ENCODE peak calls at places on chromosomes 6 and 20, in eight cellular contexts. One of them, this sample, is unnamed.

GRCh38 chr20:33437141-33437911 is 6.2 kb downstream of the SNTA1 start:
- DNase-seq in activated T-helper 1 cell treated with Interleukin-2 at 50 U/mL for 16 hours: no peak
- DNase-seq in AG08395: peak
- DNase-seq in tibial artery: peak
- DNase-seq in lung: no peak
- DNase-seq in stimulated activated CD4-positive, alpha-beta T cell treated with anti-CD3 and anti-CD28 coated beads, Interleukin-2, amount 100 ng/mL, for 24 hours: no peak
- DNase-seq in fibroblast of mammary gland: peak
- DNase-seq in COR-L47: no peak
- DNase-seq in this sample: no peak

GRCh38 chr6:119717942-119718341 is 368.4 kb upstream of the MAN1A1 start:
- DNase-seq in tibial artery: no peak
- DNase-seq in lung: no peak
- DNase-seq in AG08395: no peak
- DNase-seq in activated T-helper 1 cell treated with Interleukin-2 at 50 U/mL for 16 hours: no peak
- DNase-seq in stimulated activated CD4-positive, alpha-beta T cell treated with anti-CD3 and anti-CD28 coated beads, Interleukin-2, amount 100 ng/mL, for 24 hours: no peak
- DNase-seq in fibroblast of mammary gland: no peak
- DNase-seq in COR-L47: no peak
- DNase-seq in this sample: no peak

GRCh38 chr6:135640449-135641111 is 143.0 kb upstream of the AHI1 start:
- DNase-seq in activated T-helper 1 cell treated with Interleukin-2 at 50 U/mL for 16 hours: no peak
- DNase-seq in AG08395: no peak
- DNase-seq in lung: no peak
- DNase-seq in stimulated activated CD4-positive, alpha-beta T cell treated with anti-CD3 and anti-CD28 coated beads, Interleukin-2, amount 100 ng/mL, for 24 hours: no peak
- DNase-seq in tibial artery: no peak
- DNase-seq in COR-L47: no peak
- DNase-seq in fibroblast of mammary gland: peak
- DNase-seq in this sample: no peak

GRCh38 chr6:169315830-169316614 is 62.4 kb upstream of the THBS2 start:
- DNase-seq in activated T-helper 1 cell treated with Interleukin-2 at 50 U/mL for 16 hours: no peak
- DNase-seq in lung: no peak
- DNase-seq in tibial artery: no peak
- DNase-seq in COR-L47: no peak
- DNase-seq in fibroblast of mammary gland: no peak
- DNase-seq in AG08395: no peak
- DNase-seq in stimulated activated CD4-positive, alpha-beta T cell treated with anti-CD3 and anti-CD28 coated beads, Interleukin-2, amount 100 ng/mL, for 24 hours: no peak
- DNase-seq in this sample: no peak

GRCh38 chr6:169292340-169293124 is 38.9 kb upstream of the THBS2 start:
- DNase-seq in lung: no peak
- DNase-seq in stimulated activated CD4-positive, alpha-beta T cell treated with anti-CD3 and anti-CD28 coated beads, Interleukin-2, amount 100 ng/mL, for 24 hours: no peak
- DNase-seq in fibroblast of mammary gland: peak
- DNase-seq in AG08395: peak
- DNase-seq in tibial artery: no peak
- DNase-seq in COR-L47: no peak
- DNase-seq in activated T-helper 1 cell treated with Interleukin-2 at 50 U/mL for 16 hours: no peak
- DNase-seq in this sample: peak

GRCh38 chr6:135488023-135488422 is 9.5 kb downstream of the AHI1 start:
- DNase-seq in COR-L47: no peak
- DNase-seq in stimulated activated CD4-positive, alpha-beta T cell treated with anti-CD3 and anti-CD28 coated beads, Interleukin-2, amount 100 ng/mL, for 24 hours: no peak
- DNase-seq in fibroblast of mammary gland: peak
- DNase-seq in AG08395: peak
- DNase-seq in lung: no peak
- DNase-seq in activated T-helper 1 cell treated with Interleukin-2 at 50 U/mL for 16 hours: no peak
- DNase-seq in tibial artery: no peak
- DNase-seq in this sample: no peak

GRCh38 chr6:135088818-135089809 is 34.5 kb upstream of the HBS1L start:
- DNase-seq in lung: no peak
- DNase-seq in fibroblast of mammary gland: peak
- DNase-seq in stimulated activated CD4-positive, alpha-beta T cell treated with anti-CD3 and anti-CD28 coated beads, Interleukin-2, amount 100 ng/mL, for 24 hours: peak
- DNase-seq in tibial artery: no peak
- DNase-seq in activated T-helper 1 cell treated with Interleukin-2 at 50 U/mL for 16 hours: no peak
- DNase-seq in AG08395: peak
- DNase-seq in COR-L47: no peak
- DNase-seq in this sample: no peak

GRCh38 chr6:15166121-15166520 is 79.7 kb upstream of the JARID2 start:
- DNase-seq in stimulated activated CD4-positive, alpha-beta T cell treated with anti-CD3 and anti-CD28 coated beads, Interleukin-2, amount 100 ng/mL, for 24 hours: no peak
- DNase-seq in lung: no peak
- DNase-seq in AG08395: no peak
- DNase-seq in activated T-helper 1 cell treated with Interleukin-2 at 50 U/mL for 16 hours: no peak
- DNase-seq in tibial artery: no peak
- DNase-seq in fibroblast of mammary gland: no peak
- DNase-seq in COR-L47: no peak
- DNase-seq in this sample: no peak

GRCh38 chr20:45292343-45292742 is 14.3 kb upstream of the RBPJL start:
- DNase-seq in fibroblast of mammary gland: no peak
- DNase-seq in lung: no peak
- DNase-seq in activated T-helper 1 cell treated with Interleukin-2 at 50 U/mL for 16 hours: no peak
- DNase-seq in tibial artery: no peak
- DNase-seq in AG08395: no peak
- DNase-seq in COR-L47: no peak
- DNase-seq in stimulated activated CD4-positive, alpha-beta T cell treated with anti-CD3 and anti-CD28 coated beads, Interleukin-2, amount 100 ng/mL, for 24 hours: no peak
- DNase-seq in this sample: no peak

GRCh38 chr20:59207742-59208357 is 44.2 kb downstream of the ZNF831 start:
- DNase-seq in stimulated activated CD4-positive, alpha-beta T cell treated with anti-CD3 and anti-CD28 coated beads, Interleukin-2, amount 100 ng/mL, for 24 hours: peak
- DNase-seq in AG08395: peak
- DNase-seq in activated T-helper 1 cell treated with Interleukin-2 at 50 U/mL for 16 hours: peak
- DNase-seq in lung: peak
- DNase-seq in fibroblast of mammary gland: peak
- DNase-seq in COR-L47: peak
- DNase-seq in tibial artery: no peak
- DNase-seq in this sample: no peak

GRCh38 chr20:51713213-51713598 is 55.0 kb downstream of the ATP9A start:
- DNase-seq in COR-L47: no peak
- DNase-seq in AG08395: no peak
- DNase-seq in fibroblast of mammary gland: no peak
- DNase-seq in activated T-helper 1 cell treated with Interleukin-2 at 50 U/mL for 16 hours: no peak
- DNase-seq in lung: no peak
- DNase-seq in stimulated activated CD4-positive, alpha-beta T cell treated with anti-CD3 and anti-CD28 coated beads, Interleukin-2, amount 100 ng/mL, for 24 hours: no peak
- DNase-seq in tibial artery: no peak
- DNase-seq in this sample: no peak

GRCh38 chr6:170444811-170445211 is 108.3 kb downstream of the PSMB1 start:
- DNase-seq in AG08395: no peak
- DNase-seq in fibroblast of mammary gland: no peak
- DNase-seq in lung: no peak
- DNase-seq in COR-L47: no peak
- DNase-seq in tibial artery: no peak
- DNase-seq in activated T-helper 1 cell treated with Interleukin-2 at 50 U/mL for 16 hours: no peak
- DNase-seq in stimulated activated CD4-positive, alpha-beta T cell treated with anti-CD3 and anti-CD28 coated beads, Interleukin-2, amount 100 ng/mL, for 24 hours: no peak
- DNase-seq in this sample: no peak

GRCh38 chr20:53827996-53828672 is 234.5 kb upstream of the ZNF217 start:
- DNase-seq in tibial artery: no peak
- DNase-seq in COR-L47: no peak
- DNase-seq in fibroblast of mammary gland: peak
- DNase-seq in activated T-helper 1 cell treated with Interleukin-2 at 50 U/mL for 16 hours: no peak
- DNase-seq in stimulated activated CD4-positive, alpha-beta T cell treated with anti-CD3 and anti-CD28 coated beads, Interleukin-2, amount 100 ng/mL, for 24 hours: no peak
- DNase-seq in AG08395: peak
- DNase-seq in lung: no peak
- DNase-seq in this sample: no peak

This sample was measured in ureter.